ENCODE peak calls at places on chromosome 6, in five cellular contexts. One of them, this sample, is unnamed.

GRCh38 chr6:13924949-13925881 is at the start of gene RNF182:
- DNase-seq in neuronal stem cell: peak
- DNase-seq in H9: no peak
- DNase-seq in mesendoderm: peak
- DNase-seq in mesenchymal stem cell: peak
- DNase-seq in this sample: no peak

GRCh38 chr6:14951704-14952103 is 294.2 kb upstream of the JARID2 start:
- DNase-seq in neuronal stem cell: no peak
- DNase-seq in H9: no peak
- DNase-seq in mesendoderm: peak
- DNase-seq in mesenchymal stem cell: no peak
- DNase-seq in this sample: no peak

GRCh38 chr6:39357998-39358686 is 35.6 kb upstream of the KCNK16 start:
- DNase-seq in neuronal stem cell: no peak
- DNase-seq in H9: peak
- DNase-seq in mesendoderm: no peak
- DNase-seq in mesenchymal stem cell: peak
- DNase-seq in this sample: peak

GRCh38 chr6:116564921-116565872 is 6.1 kb upstream of the RWDD1 start:
- DNase-seq in neuronal stem cell: no peak
- DNase-seq in H9: no peak
- DNase-seq in mesendoderm: no peak
- DNase-seq in mesenchymal stem cell: no peak
- DNase-seq in this sample: no peak

GRCh38 chr6:70709826-70710225 is 42.1 kb downstream of the SMAP1 start:
- DNase-seq in neuronal stem cell: no peak
- DNase-seq in H9: no peak
- DNase-seq in mesendoderm: no peak
- DNase-seq in mesenchymal stem cell: peak
- DNase-seq in this sample: peak

GRCh38 chr6:136123464-136123863 is 126.6 kb downstream of the MTFR2 start:
- DNase-seq in neuronal stem cell: no peak
- DNase-seq in H9: no peak
- DNase-seq in mesendoderm: no peak
- DNase-seq in mesenchymal stem cell: peak
- DNase-seq in this sample: peak

GRCh38 chr6:166490671-166491500 is 95.6 kb downstream of the RAMACL start:
- DNase-seq in neuronal stem cell: no peak
- DNase-seq in H9: no peak
- DNase-seq in mesendoderm: no peak
- DNase-seq in mesenchymal stem cell: no peak
- DNase-seq in this sample: peak

GRCh38 chr6:90369024-90369519 is 72.4 kb upstream of the BACH2 start:
- DNase-seq in neuronal stem cell: peak
- DNase-seq in H9: peak
- DNase-seq in mesendoderm: peak
- DNase-seq in mesenchymal stem cell: peak
- DNase-seq in this sample: peak

GRCh38 chr6:48069280-48069679 is 41.7 kb downstream of the PTCHD4 start:
- DNase-seq in neuronal stem cell: no peak
- DNase-seq in H9: peak
- DNase-seq in mesendoderm: peak
- DNase-seq in mesenchymal stem cell: peak
- DNase-seq in this sample: peak

GRCh38 chr6:134166529-134167221 is 114.3 kb upstream of the SLC2A12 start:
- DNase-seq in neuronal stem cell: no peak
- DNase-seq in H9: no peak
- DNase-seq in mesendoderm: no peak
- DNase-seq in mesenchymal stem cell: no peak
- DNase-seq in this sample: peak

GRCh38 chr6:169490830-169491229 is 211.0 kb downstream of the WDR27 start:
- DNase-seq in neuronal stem cell: no peak
- DNase-seq in H9: no peak
- DNase-seq in mesendoderm: no peak
- DNase-seq in mesenchymal stem cell: no peak
- DNase-seq in this sample: peak

GRCh38 chr6:151255811-151256210 is 16.0 kb downstream of the AKAP12 start:
- DNase-seq in neuronal stem cell: no peak
- DNase-seq in H9: no peak
- DNase-seq in mesendoderm: no peak
- DNase-seq in mesenchymal stem cell: no peak
- DNase-seq in this sample: no peak

GRCh38 chr6:44388135-44388487 is 605 bp downstream of the CDC5L start:
- DNase-seq in neuronal stem cell: no peak
- DNase-seq in H9: no peak
- DNase-seq in mesendoderm: peak
- DNase-seq in mesenchymal stem cell: no peak
- DNase-seq in this sample: no peak
- H2BK5ac ChIP-seq in neuronal stem cell: no peak
- H2BK5ac ChIP-seq in H9: no peak
- H2BK5ac ChIP-seq in mesendoderm: no peak
- H2BK5ac ChIP-seq in mesenchymal stem cell: no peak
- H2BK5ac ChIP-seq in this sample: peak

GRCh38 chr6:89084542-89084941 is 4.0 kb downstream of the PNRC1 start:
- DNase-seq in neuronal stem cell: no peak
- DNase-seq in H9: no peak
- DNase-seq in mesendoderm: no peak
- DNase-seq in mesenchymal stem cell: no peak
- DNase-seq in this sample: no peak

GRCh38 chr6:89081129-89081422 is 525 bp downstream of the PNRC1 start:
- DNase-seq in neuronal stem cell: no peak
- DNase-seq in H9: no peak
- DNase-seq in mesendoderm: no peak
- DNase-seq in mesenchymal stem cell: no peak
- DNase-seq in this sample: no peak

GRCh38 chr6:89080281-89081128 is at the start of gene PNRC1:
- DNase-seq in neuronal stem cell: peak
- DNase-seq in H9: peak
- DNase-seq in mesendoderm: peak
- DNase-seq in mesenchymal stem cell: peak
- DNase-seq in this sample: peak

GRCh38 chr6:89081423-89082322 is 1.1 kb downstream of the PNRC1 start:
- DNase-seq in neuronal stem cell: peak
- DNase-seq in H9: peak
- DNase-seq in mesendoderm: peak
- DNase-seq in mesenchymal stem cell: peak
- DNase-seq in this sample: peak

DNA sequence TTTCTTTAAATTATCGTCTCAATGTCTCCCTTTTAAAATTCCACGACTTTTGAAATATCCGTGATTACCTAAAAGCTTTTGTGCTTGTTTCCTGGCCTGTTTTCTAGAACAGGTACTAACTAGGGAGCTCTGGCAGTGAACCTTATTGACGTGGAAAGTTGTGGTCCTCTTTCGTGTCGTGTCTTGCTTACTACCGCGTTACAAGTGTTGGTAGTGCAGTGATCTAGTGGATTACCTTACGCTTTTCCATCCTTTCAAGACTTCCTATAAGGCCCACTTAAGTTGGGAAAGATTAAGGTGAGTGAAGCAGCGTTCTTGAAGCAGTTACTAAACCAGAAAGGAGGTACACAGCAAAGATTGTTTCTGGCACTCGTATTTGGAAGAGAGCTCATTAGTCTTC is 1.9 kb downstream of the PNRC1 start:
- DNase-seq in neuronal stem cell: no peak
- DNase-seq in H9: no peak
- DNase-seq in mesendoderm: peak
- DNase-seq in mesenchymal stem cell: peak
- DNase-seq in this sample: peak
- H2AK5ac ChIP-seq in neuronal stem cell: no peak
- H2AK5ac ChIP-seq in H9: no peak
- H2AK5ac ChIP-seq in mesendoderm: no peak
- H2AK5ac ChIP-seq in mesenchymal stem cell: no peak
- H2AK5ac ChIP-seq in this sample: peak

DNA sequence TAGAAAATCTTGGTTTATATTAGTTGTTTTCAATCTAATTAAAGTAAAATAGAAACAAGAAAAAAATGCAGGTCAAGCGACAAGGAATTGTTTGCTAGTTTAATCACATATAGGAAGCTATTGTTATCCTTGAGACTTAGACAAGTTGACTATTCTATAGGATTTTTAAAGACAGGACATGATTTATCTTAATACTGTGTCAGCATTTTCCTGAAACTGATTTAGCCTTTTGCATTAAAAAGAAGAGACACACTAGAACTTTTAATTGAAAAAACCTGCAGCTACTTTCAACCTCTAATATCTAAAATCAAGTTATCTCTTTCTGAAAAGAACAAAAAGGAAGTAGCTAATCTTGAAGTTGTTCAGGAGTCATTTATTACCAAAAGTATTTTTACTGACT is 246.2 kb downstream of the PHF3 start:
- DNase-seq in neuronal stem cell: no peak
- DNase-seq in H9: no peak
- DNase-seq in mesendoderm: no peak
- DNase-seq in mesenchymal stem cell: no peak
- DNase-seq in this sample: no peak
- H2BK5ac ChIP-seq in neuronal stem cell: no peak
- H2BK5ac ChIP-seq in H9: no peak
- H2BK5ac ChIP-seq in mesendoderm: no peak
- H2BK5ac ChIP-seq in mesenchymal stem cell: no peak
- H2BK5ac ChIP-seq in this sample: no peak

DNA sequence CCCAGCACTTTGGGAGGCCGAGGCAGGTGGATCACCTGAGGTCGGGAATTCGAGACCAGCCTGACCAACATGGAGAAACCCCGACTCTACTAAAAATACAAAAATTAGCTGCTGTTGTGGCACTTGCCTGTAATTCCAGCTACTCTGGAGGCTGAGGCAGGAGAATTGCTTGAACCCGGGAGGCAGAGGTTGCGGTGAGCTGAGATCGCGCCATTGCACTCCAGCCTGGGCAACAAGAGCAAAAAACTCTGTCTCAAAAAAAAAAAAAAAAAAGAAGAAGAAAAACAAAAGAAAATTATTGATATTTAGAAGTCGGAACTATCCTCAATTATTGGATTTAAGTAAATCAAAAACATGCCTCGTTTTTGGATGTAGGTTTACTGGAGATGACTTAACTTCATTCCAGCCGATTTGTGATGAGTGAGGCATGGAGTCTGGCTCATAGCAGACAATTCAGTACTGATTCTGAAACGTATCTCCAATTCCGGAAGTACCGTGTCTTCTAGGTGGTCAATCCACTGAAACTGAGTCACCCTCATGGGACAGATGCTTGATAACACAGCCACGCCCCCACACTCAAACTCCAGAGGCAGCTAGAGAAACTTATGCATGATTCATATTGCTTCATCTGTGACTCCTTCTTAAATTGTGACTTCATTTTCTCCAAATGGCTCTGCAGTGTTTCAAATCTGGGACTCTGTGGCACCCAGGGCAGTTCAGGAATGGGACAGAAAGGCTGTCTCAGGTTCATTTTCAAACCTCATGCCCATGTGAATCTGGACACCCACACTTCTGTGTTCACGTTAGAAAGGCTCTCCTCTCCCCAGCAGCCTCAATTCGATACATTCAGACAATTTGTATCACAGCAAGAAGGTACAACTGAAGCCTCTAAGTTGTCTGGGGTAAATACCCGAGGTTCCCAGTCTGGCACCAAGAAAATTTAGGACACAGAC is 110.4 kb upstream of the ARMC2 start:
- DNase-seq in neuronal stem cell: no peak
- DNase-seq in H9: no peak
- DNase-seq in mesendoderm: no peak
- DNase-seq in mesenchymal stem cell: peak
- DNase-seq in this sample: peak
- H2AK5ac ChIP-seq in neuronal stem cell: no peak
- H2AK5ac ChIP-seq in H9: no peak
- H2AK5ac ChIP-seq in mesendoderm: no peak
- H2AK5ac ChIP-seq in mesenchymal stem cell: peak
- H2AK5ac ChIP-seq in this sample: peak

GRCh38 chr6:163354779-163355431 is 59.6 kb upstream of the QKI start:
- DNase-seq in neuronal stem cell: no peak
- DNase-seq in H9: no peak
- DNase-seq in mesendoderm: no peak
- DNase-seq in mesenchymal stem cell: no peak
- DNase-seq in this sample: peak
- H2BK5ac ChIP-seq in neuronal stem cell: no peak
- H2BK5ac ChIP-seq in H9: no peak
- H2BK5ac ChIP-seq in mesendoderm: no peak
- H2BK5ac ChIP-seq in mesenchymal stem cell: no peak
- H2BK5ac ChIP-seq in this sample: peak

GRCh38 chr6:7085911-7086310 is 21.9 kb upstream of the RREB1 start:
- DNase-seq in neuronal stem cell: no peak
- DNase-seq in H9: no peak
- DNase-seq in mesendoderm: no peak
- DNase-seq in mesenchymal stem cell: peak
- DNase-seq in this sample: no peak

GRCh38 chr6:7087491-7087979 is 20.2 kb upstream of the RREB1 start:
- DNase-seq in neuronal stem cell: no peak
- DNase-seq in H9: no peak
- DNase-seq in mesendoderm: no peak
- DNase-seq in mesenchymal stem cell: no peak
- DNase-seq in this sample: no peak

GRCh38 chr6:7088076-7088742 is 19.6 kb upstream of the RREB1 start:
- DNase-seq in neuronal stem cell: no peak
- DNase-seq in H9: no peak
- DNase-seq in mesendoderm: no peak
- DNase-seq in mesenchymal stem cell: no peak
- DNase-seq in this sample: no peak

GRCh38 chr6:7087066-7087465 is 20.7 kb upstream of the RREB1 start:
- DNase-seq in neuronal stem cell: peak
- DNase-seq in H9: no peak
- DNase-seq in mesendoderm: peak
- DNase-seq in mesenchymal stem cell: peak
- DNase-seq in this sample: peak

GRCh38 chr6:7086488-7086887 is 21.3 kb upstream of the RREB1 start:
- DNase-seq in neuronal stem cell: no peak
- DNase-seq in H9: no peak
- DNase-seq in mesendoderm: no peak
- DNase-seq in mesenchymal stem cell: peak
- DNase-seq in this sample: peak
- H2AK5ac ChIP-seq in neuronal stem cell: no peak
- H2AK5ac ChIP-seq in H9: no peak
- H2AK5ac ChIP-seq in mesendoderm: no peak
- H2AK5ac ChIP-seq in mesenchymal stem cell: no peak
- H2AK5ac ChIP-seq in this sample: no peak

GRCh38 chr6:30489081-30490030 is at the start of gene HLA-E:
- DNase-seq in neuronal stem cell: peak
- DNase-seq in H9: peak
- DNase-seq in mesendoderm: peak
- DNase-seq in mesenchymal stem cell: peak
- DNase-seq in this sample: peak

GRCh38 chr6:30480536-30481156 is 8.7 kb upstream of the HLA-E start:
- DNase-seq in neuronal stem cell: no peak
- DNase-seq in H9: no peak
- DNase-seq in mesendoderm: no peak
- DNase-seq in mesenchymal stem cell: no peak
- DNase-seq in this sample: no peak

GRCh38 chr6:30481213-30481964 is 7.9 kb upstream of the HLA-E start:
- DNase-seq in neuronal stem cell: no peak
- DNase-seq in H9: no peak
- DNase-seq in mesendoderm: no peak
- DNase-seq in mesenchymal stem cell: no peak
- DNase-seq in this sample: no peak

GRCh38 chr6:30485236-30485635 is 4.1 kb upstream of the HLA-E start:
- DNase-seq in neuronal stem cell: no peak
- DNase-seq in H9: no peak
- DNase-seq in mesendoderm: no peak
- DNase-seq in mesenchymal stem cell: no peak
- DNase-seq in this sample: no peak

GRCh38 chr6:30483677-30484279 is 5.5 kb upstream of the HLA-E start:
- DNase-seq in neuronal stem cell: peak
- DNase-seq in H9: no peak
- DNase-seq in mesendoderm: peak
- DNase-seq in mesenchymal stem cell: peak
- DNase-seq in this sample: peak
- H2BK5ac ChIP-seq in neuronal stem cell: no peak
- H2BK5ac ChIP-seq in H9: no peak
- H2BK5ac ChIP-seq in mesendoderm: no peak
- H2BK5ac ChIP-seq in mesenchymal stem cell: no peak
- H2BK5ac ChIP-seq in this sample: no peak